ENCODE peak calls at places on chromosomes 3 and 15, in five cellular contexts. One of them, this sample, is unnamed.

GRCh38 chr3:188111002-188111584 is 42.9 kb upstream of the LPP start:
- DNase-seq in A673: no peak
- DNase-seq in substantia nigra: no peak
- DNase-seq in AG04450: no peak
- DNase-seq in sigmoid colon: no peak
- DNase-seq in this sample: no peak

GRCh38 chr3:38565339-38566214 is 69.4 kb downstream of the EXOG start:
- DNase-seq in A673: no peak
- DNase-seq in substantia nigra: no peak
- DNase-seq in AG04450: no peak
- DNase-seq in sigmoid colon: peak; percentile 46
- DNase-seq in this sample: no peak

GRCh38 chr3:133209871-133210550 is 171.8 kb downstream of the TMEM108 start:
- DNase-seq in A673: peak; percentile 90
- DNase-seq in substantia nigra: no peak
- DNase-seq in AG04450: peak; percentile 3
- DNase-seq in sigmoid colon: no peak
- DNase-seq in this sample: no peak

GRCh38 chr15:82919231-82919886 is 33.2 kb downstream of the HOMER2 start:
- DNase-seq in A673: no peak
- DNase-seq in substantia nigra: peak; percentile 51
- DNase-seq in AG04450: no peak
- DNase-seq in sigmoid colon: no peak
- DNase-seq in this sample: no peak

GRCh38 chr3:84547971-84548970 is 410.5 kb upstream of the CADM2 start:
- DNase-seq in A673: peak; percentile 42
- DNase-seq in substantia nigra: peak; percentile 8
- DNase-seq in AG04450: no peak
- DNase-seq in sigmoid colon: peak; percentile 52
- DNase-seq in this sample: no peak

GRCh38 chr3:42183991-42184621 is 81.9 kb downstream of the CCK start:
- DNase-seq in A673: no peak
- DNase-seq in substantia nigra: no peak
- DNase-seq in AG04450: no peak
- DNase-seq in sigmoid colon: no peak
- DNase-seq in this sample: no peak

GRCh38 chr15:51450001-51450400 is 108.5 kb downstream of the GLDN start:
- DNase-seq in A673: no peak
- DNase-seq in substantia nigra: no peak
- DNase-seq in AG04450: no peak
- DNase-seq in sigmoid colon: no peak
- DNase-seq in this sample: peak; percentile 86

GRCh38 chr3:65587650-65588439 is 450.9 kb downstream of the MAGI1 start:
- DNase-seq in A673: no peak
- DNase-seq in substantia nigra: no peak
- DNase-seq in AG04450: no peak
- DNase-seq in sigmoid colon: no peak
- DNase-seq in this sample: no peak

GRCh38 chr15:73752817-73753214 is 335 bp downstream of the INSYN1 start:
- DNase-seq in A673: peak; percentile 25
- DNase-seq in substantia nigra: no peak
- DNase-seq in AG04450: no peak
- DNase-seq in sigmoid colon: no peak
- DNase-seq in this sample: no peak

GRCh38 chr15:56215769-56216168 is 27.9 kb downstream of the RFX7 start:
- DNase-seq in A673: peak; percentile 28
- DNase-seq in substantia nigra: no peak
- DNase-seq in AG04450: peak; percentile 32
- DNase-seq in sigmoid colon: no peak
- DNase-seq in this sample: no peak

GRCh38 chr3:98814799-98815450 is 51.8 kb downstream of the ST3GAL6 start:
- DNase-seq in A673: no peak
- DNase-seq in substantia nigra: no peak
- DNase-seq in AG04450: peak; percentile 61
- DNase-seq in sigmoid colon: no peak
- DNase-seq in this sample: no peak

GRCh38 chr15:97248376-97248775 is 712.1 kb upstream of the ARRDC4 start:
- DNase-seq in A673: no peak
- DNase-seq in substantia nigra: no peak
- DNase-seq in AG04450: no peak
- DNase-seq in sigmoid colon: no peak
- DNase-seq in this sample: no peak

GRCh38 chr3:59515936-59516335 is 466.1 kb upstream of the CFAP20DC start:
- DNase-seq in A673: no peak
- DNase-seq in substantia nigra: no peak
- DNase-seq in AG04450: no peak
- DNase-seq in sigmoid colon: no peak
- DNase-seq in this sample: no peak

GRCh38 chr3:172687501-172687900 is 23.4 kb downstream of the NCEH1 start:
- DNase-seq in A673: no peak
- DNase-seq in substantia nigra: no peak
- DNase-seq in AG04450: no peak
- DNase-seq in sigmoid colon: no peak
- DNase-seq in this sample: no peak

GRCh38 chr15:77025471-77025901 is 30.6 kb downstream of the PSTPIP1 start:
- DNase-seq in A673: no peak
- DNase-seq in substantia nigra: no peak
- DNase-seq in AG04450: no peak
- DNase-seq in sigmoid colon: peak; percentile 50
- DNase-seq in this sample: peak; percentile 57

GRCh38 chr15:68888419-68888818 is 41.9 kb upstream of the SPESP1 start:
- DNase-seq in A673: no peak
- DNase-seq in substantia nigra: no peak
- DNase-seq in AG04450: no peak
- DNase-seq in sigmoid colon: no peak
- DNase-seq in this sample: no peak

GRCh38 chr3:195766671-195767070 is 45.1 kb downstream of the MUC4 start:
- DNase-seq in A673: no peak
- DNase-seq in substantia nigra: no peak
- DNase-seq in AG04450: no peak
- DNase-seq in sigmoid colon: no peak
- DNase-seq in this sample: peak; percentile 40

GRCh38 chr3:171163724-171164465 is 137.4 kb upstream of the SLC2A2 start:
- DNase-seq in A673: no peak
- DNase-seq in substantia nigra: no peak
- DNase-seq in AG04450: no peak
- DNase-seq in sigmoid colon: no peak
- DNase-seq in this sample: no peak

GRCh38 chr3:133384331-133385027 is 15.4 kb upstream of the BFSP2 start:
- DNase-seq in A673: peak; percentile 79
- DNase-seq in substantia nigra: peak; percentile 75
- DNase-seq in AG04450: peak; percentile 26
- DNase-seq in sigmoid colon: no peak
- DNase-seq in this sample: no peak

GRCh38 chr15:31442203-31443090 is 115.8 kb downstream of the KLF13 start:
- DNase-seq in A673: peak; percentile 38
- DNase-seq in substantia nigra: no peak
- DNase-seq in AG04450: peak; percentile 78
- DNase-seq in sigmoid colon: no peak
- DNase-seq in this sample: peak; percentile 68

GRCh38 chr3:3799173-3800075 is at the start of gene LRRN1:
- DNase-seq in A673: no peak
- DNase-seq in substantia nigra: peak; percentile 93
- DNase-seq in AG04450: no peak
- DNase-seq in sigmoid colon: peak; percentile 61
- DNase-seq in this sample: no peak

GRCh38 chr3:37605754-37606153 is 255.9 kb upstream of the CTDSPL start:
- DNase-seq in A673: no peak
- DNase-seq in substantia nigra: no peak
- DNase-seq in AG04450: no peak
- DNase-seq in sigmoid colon: no peak
- DNase-seq in this sample: no peak

GRCh38 chr3:14248477-14248848 is 69.8 kb downstream of the LSM3 start:
- DNase-seq in A673: no peak
- DNase-seq in substantia nigra: no peak
- DNase-seq in AG04450: no peak
- DNase-seq in sigmoid colon: no peak
- DNase-seq in this sample: no peak

GRCh38 chr3:14252321-14253021 is 73.9 kb downstream of the LSM3 start:
- DNase-seq in A673: no peak
- DNase-seq in substantia nigra: no peak
- DNase-seq in AG04450: no peak
- DNase-seq in sigmoid colon: no peak
- DNase-seq in this sample: no peak

GRCh38 chr3:14245822-14246221 is 67.2 kb downstream of the LSM3 start:
- DNase-seq in A673: no peak
- DNase-seq in substantia nigra: no peak
- DNase-seq in AG04450: no peak
- DNase-seq in sigmoid colon: no peak
- DNase-seq in this sample: no peak

GRCh38 chr3:14246414-14246813 is 67.8 kb downstream of the LSM3 start:
- DNase-seq in A673: no peak
- DNase-seq in substantia nigra: no peak
- DNase-seq in AG04450: no peak
- DNase-seq in sigmoid colon: no peak
- DNase-seq in this sample: no peak

DNA sequence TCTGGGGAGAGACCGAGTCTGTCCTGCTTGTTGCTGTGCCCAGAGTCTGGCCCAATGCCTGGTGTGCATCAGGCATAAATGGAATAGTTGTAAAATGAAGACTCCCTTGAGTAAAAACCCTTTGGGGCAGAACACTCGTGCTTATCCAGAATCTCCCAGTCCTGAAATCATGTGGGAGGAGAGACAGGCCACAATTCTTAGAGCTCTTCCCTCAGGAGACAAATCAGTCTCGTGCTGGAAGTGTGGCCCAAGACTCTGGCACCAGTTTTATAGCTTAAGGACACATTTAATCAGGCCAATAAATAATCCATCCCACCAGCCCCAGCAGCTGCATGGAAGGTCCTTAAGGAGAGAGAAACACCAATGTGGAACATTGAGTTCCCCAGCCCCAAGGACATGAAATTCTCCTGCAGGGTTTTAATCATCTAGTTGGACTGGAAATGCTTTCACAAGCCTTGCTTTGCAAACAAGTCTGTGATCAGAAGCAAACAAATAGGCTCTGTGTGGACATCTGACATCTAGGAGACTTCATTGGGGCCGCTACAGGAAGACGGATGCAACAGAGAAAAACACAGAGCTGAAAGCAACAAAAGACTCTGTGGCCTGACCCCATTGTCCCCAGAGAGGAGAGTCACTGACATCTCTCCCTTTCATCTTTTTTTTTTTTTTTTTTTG is 70.4 kb downstream of the LSM3 start:
- DNase-seq in A673: no peak
- DNase-seq in substantia nigra: peak; percentile 23
- DNase-seq in AG04450: no peak
- DNase-seq in sigmoid colon: no peak
- DNase-seq in this sample: no peak
- H3K27ac ChIP-seq in A673: no peak overlapping the region
- H3K27ac ChIP-seq in substantia nigra: peak overlapping the region; percentile 76
- H3K27ac ChIP-seq in AG04450: no peak overlapping the region
- H3K27ac ChIP-seq in sigmoid colon: no peak overlapping the region
- H3K27ac ChIP-seq in this sample: no peak overlapping the region

GRCh38 chr3:177597325-177598109 is 400.2 kb upstream of the TBL1XR1 start:
- DNase-seq in A673: peak; percentile 85
- DNase-seq in substantia nigra: peak; percentile 31
- DNase-seq in AG04450: no peak
- DNase-seq in sigmoid colon: peak; percentile 84
- DNase-seq in this sample: no peak
- H3K27ac ChIP-seq in A673: peak overlapping the region; percentile 73
- H3K27ac ChIP-seq in substantia nigra: peak overlapping the region; percentile 37
- H3K27ac ChIP-seq in AG04450: peak overlapping the region; percentile 48
- H3K27ac ChIP-seq in sigmoid colon: peak overlapping the region; percentile 69
- H3K27ac ChIP-seq in this sample: peak overlapping the region; percentile 97

GRCh38 chr15:101397521-101398003 is 91.9 kb downstream of the PCSK6 start:
- DNase-seq in A673: no peak
- DNase-seq in substantia nigra: no peak
- DNase-seq in AG04450: no peak
- DNase-seq in sigmoid colon: no peak
- DNase-seq in this sample: no peak

GRCh38 chr15:101394056-101394630 is 95.4 kb downstream of the PCSK6 start:
- DNase-seq in A673: no peak
- DNase-seq in substantia nigra: no peak
- DNase-seq in AG04450: no peak
- DNase-seq in sigmoid colon: no peak
- DNase-seq in this sample: no peak

GRCh38 chr15:101398247-101398646 is 91.3 kb downstream of the PCSK6 start:
- DNase-seq in A673: no peak
- DNase-seq in substantia nigra: no peak
- DNase-seq in AG04450: no peak
- DNase-seq in sigmoid colon: no peak
- DNase-seq in this sample: no peak

GRCh38 chr15:101394654-101395053 is 94.9 kb downstream of the PCSK6 start:
- DNase-seq in A673: no peak
- DNase-seq in substantia nigra: no peak
- DNase-seq in AG04450: no peak
- DNase-seq in sigmoid colon: no peak
- DNase-seq in this sample: no peak

DNA sequence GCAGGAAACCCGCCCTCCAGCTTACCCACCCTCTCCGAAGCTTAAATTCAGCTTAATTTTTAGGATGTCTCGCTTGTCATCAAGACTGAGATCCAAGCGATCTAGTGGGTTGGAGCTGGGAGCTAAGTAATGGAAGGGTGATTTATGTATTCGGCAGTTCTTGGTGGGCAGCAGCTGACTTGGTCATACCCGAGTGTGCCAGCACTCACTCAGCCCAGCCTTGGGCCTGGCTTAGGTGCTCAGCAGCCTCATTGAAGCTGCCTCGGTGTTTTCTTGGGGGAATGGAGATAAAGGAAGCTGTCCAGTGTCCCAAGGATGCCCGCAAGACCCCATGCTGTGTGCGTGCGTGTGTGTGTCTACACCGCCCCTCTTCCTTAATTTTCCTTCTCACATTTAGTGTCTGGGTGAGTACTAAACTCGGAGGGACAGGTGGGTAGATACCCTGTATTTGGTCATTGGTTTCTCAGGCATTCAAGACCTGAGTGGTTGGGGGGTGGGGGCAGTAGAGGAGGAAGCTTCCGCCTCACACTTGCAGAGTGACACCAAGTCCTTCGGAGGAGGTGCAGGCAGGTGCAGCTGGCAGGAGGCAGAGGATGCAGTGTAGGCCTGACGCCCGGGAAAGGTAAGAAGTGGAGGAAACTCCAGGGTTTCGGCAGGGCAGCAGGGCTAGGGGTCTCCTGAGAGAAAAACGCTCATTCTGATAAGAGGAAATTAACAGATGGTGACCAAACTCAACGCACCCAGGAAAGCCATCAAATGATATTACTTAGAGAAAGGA is 92.8 kb downstream of the PCSK6 start:
- DNase-seq in A673: no peak
- DNase-seq in substantia nigra: no peak
- DNase-seq in AG04450: no peak
- DNase-seq in sigmoid colon: no peak
- DNase-seq in this sample: no peak
- H3K27ac ChIP-seq in A673: no peak overlapping the region
- H3K27ac ChIP-seq in substantia nigra: no peak overlapping the region
- H3K27ac ChIP-seq in AG04450: no peak overlapping the region
- H3K27ac ChIP-seq in sigmoid colon: no peak overlapping the region
- H3K27ac ChIP-seq in this sample: no peak overlapping the region

DNA sequence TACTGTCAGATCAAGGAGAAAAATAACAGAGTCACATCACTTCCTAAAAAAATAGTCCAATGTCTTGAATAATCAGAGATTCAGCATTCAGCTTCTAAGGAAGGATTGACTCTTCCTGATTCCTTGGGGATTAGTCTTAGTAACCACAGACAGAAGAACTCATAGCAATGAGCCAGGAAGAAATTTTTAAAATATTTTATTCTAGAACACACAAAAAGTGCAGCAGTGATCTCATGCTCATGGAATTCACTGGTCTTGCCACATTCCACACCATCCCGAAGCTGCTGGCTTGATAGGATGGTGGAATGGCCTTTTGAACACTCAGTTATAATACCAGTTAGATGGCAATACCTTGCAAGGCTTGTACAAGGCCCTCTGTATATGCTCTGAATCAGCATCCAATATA is 43.0 kb upstream of the ABI3BP start:
- DNase-seq in A673: peak; percentile 77
- DNase-seq in substantia nigra: no peak
- DNase-seq in AG04450: peak; percentile 88
- DNase-seq in sigmoid colon: no peak
- DNase-seq in this sample: peak; percentile 75
- H3K27ac ChIP-seq in A673: peak overlapping the region; percentile 51
- H3K27ac ChIP-seq in substantia nigra: no peak overlapping the region
- H3K27ac ChIP-seq in AG04450: peak overlapping the region; percentile 63
- H3K27ac ChIP-seq in sigmoid colon: peak overlapping the region; percentile 43
- H3K27ac ChIP-seq in this sample: peak overlapping the region; percentile 99